ENCODE peak calls at places on chromosomes 2 and 18, in seven cellular contexts. Q is NCI-H1105; G is stimulated activated CD4-positive, alpha-beta T cell treated with anti-CD3 and anti-CD28 coated beads, Interleukin-12 subunit alpha, Interleukin-12 subunit beta, amount 100 ng/mL, for 4 hours; L is H7; T is M059J; V is SK-MEL-5; K is GM23248. I is an unnamed sample.

GRCh38 chr2:458431-458827 is 170.5 kb upstream of the ALKAL2 start:
- DNase-seq in Q (no peak), T (no peak), V (no peak), L (peak), G (no peak), K (no peak), I (no peak)

GRCh38 chr2:11990576-11990975 is 244.1 kb downstream of the LPIN1 start:
- DNase-seq in T (no peak), G (no peak), L (no peak), V (no peak), Q (no peak), K (no peak), I (no peak)

GRCh38 chr18:10164241-10165160 is 250.7 kb downstream of the VAPA start:
- DNase-seq in G (no peak), T (no peak), Q (no peak), K (no peak), V (no peak), L (no peak), I (no peak)

GRCh38 chr2:127229555-127229954 is 9.5 kb upstream of the CYP27C1 start:
- DNase-seq in Q (no peak), T (no peak), L (no peak), V (no peak), G (no peak), K (no peak), I (no peak)

GRCh38 chr18:63676526-63676925 is 14.8 kb upstream of the SERPINB3 start:
- DNase-seq in G (no peak), K (peak), T (peak), L (peak), V (peak), Q (peak), I (no peak)

GRCh38 chr2:167293172-167293781 is 405.0 kb downstream of the XIRP2 start:
- DNase-seq in K (peak), V (no peak), L (no peak), T (peak), G (no peak), Q (peak), I (no peak)

GRCh38 chr2:226732478-226733188 is 67.0 kb downstream of the IRS1 start:
- DNase-seq in L (no peak), G (no peak), V (no peak), Q (no peak), T (no peak), K (no peak), I (no peak)

GRCh38 chr2:232325324-232326273 is 53.0 kb upstream of the ALPP start:
- DNase-seq in K (peak), G (peak), L (peak), T (peak), V (peak), Q (no peak), I (no peak)

GRCh38 chr2:48072556-48072955 is 166.3 kb upstream of the FBXO11 start:
- DNase-seq in T (no peak), G (no peak), V (no peak), L (no peak), K (no peak), Q (no peak), I (no peak)

GRCh38 chr2:108632748-108633147 is 86.5 kb upstream of the RANBP2 start:
- DNase-seq in K (no peak), G (no peak), T (no peak), Q (peak), V (no peak), L (no peak), I (no peak)

GRCh38 chr2:238670341-238670681 is 177.6 kb upstream of the TWIST2 start:
- DNase-seq in G (no peak), K (no peak), L (no peak), V (no peak), Q (no peak), T (no peak), I (no peak)

GRCh38 chr18:36127866-36128845 is 984 bp downstream of the SLC39A6 start:
- DNase-seq in T (peak), V (peak), K (peak), L (peak), Q (no peak), G (peak), I (peak)

GRCh38 chr18:58682429-58683069 is 11.3 kb downstream of the MALT1 start:
- DNase-seq in K (peak), Q (peak), G (no peak), L (no peak), V (no peak), T (peak), I (no peak)

GRCh38 chr2:25590921-25591505 is 82.4 kb downstream of the DTNB start:
- DNase-seq in K (no peak), Q (no peak), L (peak), G (no peak), V (no peak), T (no peak), I (no peak)

GRCh38 chr2:124810132-124810531 is 785.0 kb downstream of the CNTNAP5 start:
- DNase-seq in Q (no peak), K (no peak), L (peak), G (no peak), T (peak), V (peak), I (peak)

GRCh38 chr2:6352906-6353515 is 512.7 kb downstream of the CMPK2 start:
- DNase-seq in V (peak), L (peak), Q (peak), K (peak), T (no peak), G (no peak), I (peak)

GRCh38 chr2:174878537-174879147 is 114.4 kb upstream of the CHRNA1 start:
- DNase-seq in V (no peak), K (peak), T (peak), Q (peak), L (no peak), G (no peak), I (no peak)

GRCh38 chr2:156565066-156565710 is 129.0 kb downstream of the GPD2 start:
- DNase-seq in V (peak), G (no peak), L (no peak), Q (no peak), T (peak), K (peak), I (no peak)

GRCh38 chr2:23666241-23667025 is 260.5 kb downstream of the ATAD2B start:
- DNase-seq in G (no peak), T (no peak), K (no peak), Q (no peak), V (no peak), L (no peak), I (no peak)

GRCh38 chr18:3816601-3817363 is 366.8 kb downstream of the TGIF1 start:
- DNase-seq in L (no peak), K (peak), G (no peak), V (no peak), T (peak), Q (no peak), I (peak)

GRCh38 chr2:10911291-10912075 is at the start of gene KCNF1:
- DNase-seq in Q (peak), K (peak), V (peak), L (peak), G (no peak), T (peak), I (peak)

GRCh38 chr2:12155308-12156061 is 409.1 kb downstream of the LPIN1 start:
- DNase-seq in T (peak), K (peak), G (no peak), Q (no peak), V (peak), L (no peak), I (peak)

GRCh38 chr2:191038241-191038725 is 24.3 kb upstream of the STAT1 start:
- DNase-seq in K (peak), V (no peak), L (no peak), G (no peak), Q (no peak), T (peak), I (no peak)

GRCh38 chr2:24919100-24919976 is 699 bp downstream of the ADCY3 start:
- DNase-seq in L (peak), K (peak), T (peak), Q (peak), G (peak), V (no peak), I (peak)

GRCh38 chr18:13216092-13216582 is 2.4 kb upstream of the LDLRAD4 start:
- DNase-seq in G (peak), V (peak), K (peak), T (peak), L (peak), Q (peak), I (peak)

GRCh38 chr2:197911667-197912066 is 107.3 kb downstream of the PLCL1 start:
- DNase-seq in V (no peak), K (no peak), Q (no peak), T (no peak), L (peak), G (no peak), I (no peak)

GRCh38 chr2:178397002-178397605 is 53.9 kb downstream of the PRKRA start:
- DNase-seq in G (no peak), V (peak), Q (peak), L (peak), T (peak), K (peak), I (peak)

GRCh38 chr2:217150236-217150635 is 290.4 kb upstream of the TNP1 start:
- DNase-seq in G (no peak), K (peak), Q (no peak), T (no peak), L (no peak), V (no peak), I (no peak)

GRCh38 chr2:69184224-69184623 is 171.2 kb downstream of the ANTXR1 start:
- DNase-seq in T (no peak), L (no peak), G (no peak), Q (no peak), V (peak), K (peak), I (no peak)

GRCh38 chr2:191907545-191907944 is 60.7 kb upstream of the CAVIN2 start:
- DNase-seq in L (no peak), K (no peak), Q (no peak), T (no peak), V (peak), G (no peak), I (no peak)

GRCh38 chr2:27281855-27282559 is at the start of gene TRIM54:
- DNase-seq in L (no peak), V (no peak), Q (no peak), K (peak), T (no peak), G (no peak), I (no peak)

GRCh38 chr2:108184421-108184820 is 55.3 kb upstream of the SULT1C3 start:
- DNase-seq in T (peak), L (no peak), K (peak), V (peak), Q (no peak), G (no peak), I (peak)

GRCh38 chr2:140797718-140798117 is 1333.1 kb downstream of the LRP1B start:
- DNase-seq in V (no peak), T (no peak), G (no peak), K (no peak), L (no peak), Q (no peak), I (no peak)

GRCh38 chr2:100623033-100623715 is 60.4 kb downstream of the PDCL3 start:
- DNase-seq in V (no peak), Q (no peak), G (no peak), L (no peak), K (no peak), T (no peak), I (no peak)

GRCh38 chr18:69757733-69758132 is 189.9 kb downstream of the CD226 start:
- DNase-seq in G (no peak), T (peak), V (no peak), Q (no peak), L (peak), K (peak), I (no peak)

GRCh38 chr2:226798422-226799210 is 1.0 kb downstream of the IRS1 start:
- DNase-seq in K (peak), Q (peak), V (no peak), G (peak), L (peak), T (peak), I (no peak)

GRCh38 chr18:57921708-57922107 is 118.6 kb upstream of the ATP8B1 start:
- DNase-seq in V (no peak), Q (no peak), K (peak), G (no peak), L (no peak), T (peak), I (no peak)